ENCODE peak calls at places on chromosomes 2 and 18, in eight cellular contexts. L, M, I, N, T, W, K and D are unnamed samples.

GRCh38 chr18:21632393-21632792 is 20.3 kb downstream of the SNRPD1 start:
- DNase-seq in K (no peak), M (no peak), W (no peak), L (no peak), I (no peak), N (peak; percentile 54), T (no peak), D (peak; percentile 21)

GRCh38 chr2:209900638-209901037 is 101.8 kb upstream of the RPE start:
- DNase-seq in T (no peak), N (no peak), K (no peak), W (no peak), M (no peak), I (no peak), L (no peak), D (no peak)

GRCh38 chr2:114807666-114808065 is 365.2 kb downstream of the DPP10 start:
- DNase-seq in I (no peak), W (no peak), M (no peak), N (no peak), L (no peak), K (no peak), T (no peak), D (no peak)

GRCh38 chr2:201769664-201770373 is 10.9 kb downstream of the ALS2 start:
- DNase-seq in N (no peak), K (no peak), T (no peak), L (no peak), W (no peak), M (no peak), I (no peak), D (no peak)

GRCh38 chr18:45962461-45962860 is 4.7 kb downstream of the EPG5 start:
- DNase-seq in L (no peak), M (peak; percentile 49), T (peak; percentile 82), K (no peak), W (no peak), I (no peak), N (peak; percentile 91), D (peak; percentile 68)

GRCh38 chr2:96769816-96770215 is 9.1 kb downstream of the CNNM4 start:
- DNase-seq in M (no peak), W (no peak), I (peak; percentile 65), T (no peak), N (no peak), L (no peak), K (no peak), D (no peak)

GRCh38 chr18:36744261-36744876 is 84.4 kb downstream of the TPGS2 start:
- DNase-seq in T (no peak), K (no peak), N (no peak), L (no peak), W (peak; percentile 27), I (no peak), M (no peak), D (no peak)

GRCh38 chr18:10497350-10497749 is 28.5 kb upstream of the NAPG start:
- DNase-seq in L (no peak), I (no peak), W (no peak), N (no peak), M (no peak), T (no peak), K (no peak), D (no peak)

GRCh38 chr2:179861777-179862117 is 335 bp upstream of the ZNF385B start:
- DNase-seq in L (no peak), I (no peak), K (peak; percentile 61), M (peak; percentile 32), W (no peak), N (peak; percentile 22), T (no peak), D (no peak)

GRCh38 chr2:15860760-15861159 is 79.6 kb upstream of the MYCN start:
- DNase-seq in W (no peak), I (no peak), M (no peak), T (no peak), N (no peak), L (no peak), K (no peak), D (no peak)

GRCh38 chr18:43049021-43049420 is 66.5 kb downstream of the RIT2 start:
- DNase-seq in W (no peak), T (peak; percentile 61), L (no peak), K (no peak), M (no peak), I (no peak), N (peak; percentile 88), D (peak; percentile 46)

GRCh38 chr2:26018184-26018716 is 15.6 kb upstream of the RAB10 start:
- DNase-seq in L (peak; percentile 95), W (peak; percentile 59), K (peak; percentile 29), M (peak; percentile 24), I (peak; percentile 78), T (peak; percentile 91), N (peak; percentile 93), D (peak; percentile 86)

GRCh38 chr18:28003451-28003850 is 173.5 kb downstream of the CDH2 start:
- DNase-seq in I (no peak), N (peak; percentile 80), K (no peak), L (no peak), T (peak; percentile 71), W (peak; percentile 1), M (no peak), D (peak; percentile 17)

GRCh38 chr2:111251711-111252110 is 131.0 kb downstream of the BCL2L11 start:
- DNase-seq in M (no peak), L (no peak), W (no peak), I (no peak), T (no peak), K (no peak), N (no peak), D (no peak)

GRCh38 chr2:44822174-44822573 is 119.3 kb upstream of the SIX3 start:
- DNase-seq in T (no peak), W (no peak), N (no peak), I (no peak), M (no peak), L (no peak), K (no peak), D (no peak)

GRCh38 chr18:79560861-79561210 is 118.8 kb upstream of the CTDP1 start:
- DNase-seq in W (no peak), N (no peak), M (no peak), I (no peak), L (no peak), K (no peak), T (no peak), D (no peak)

GRCh38 chr2:233817995-233818638 is 36.2 kb downstream of the HJURP start:
- DNase-seq in M (no peak), I (peak; percentile 16), K (no peak), T (no peak), N (no peak), W (no peak), L (no peak), D (no peak)

GRCh38 chr2:168703926-168704325 is 98.5 kb upstream of the NOSTRIN start:
- DNase-seq in M (no peak), L (no peak), K (no peak), I (no peak), N (no peak), W (no peak), T (no peak), D (no peak)

DNA sequence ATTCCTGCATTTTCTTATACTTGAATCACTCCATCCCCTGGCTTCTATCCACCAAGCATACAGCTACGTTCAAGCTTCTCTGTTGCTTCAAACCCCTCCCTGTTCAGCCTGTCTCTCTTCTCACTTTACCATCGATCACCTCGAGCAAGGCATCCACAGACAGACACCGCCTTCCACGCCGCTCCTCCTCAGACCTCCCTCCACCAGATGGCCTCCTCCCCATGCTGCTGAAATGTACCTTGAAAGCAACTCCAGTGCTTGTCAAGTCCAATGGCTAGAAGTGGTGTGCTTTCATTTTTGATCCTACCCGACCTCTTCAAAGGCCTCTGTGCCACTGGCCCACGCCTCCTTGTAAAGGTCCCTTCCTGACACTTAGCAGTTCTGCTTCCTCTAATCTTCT is 131.3 kb upstream of the ACAA2 start:
- DNase-seq in N (peak; percentile 31), L (no peak), W (no peak), K (no peak), I (no peak), T (no peak), M (no peak), D (peak; percentile 20)
- TF ChIP-seq CTCF in N (peak; percentile 47), L (peak; percentile 5), W (no peak), K (peak; percentile 6), I (no peak), T (peak; percentile 10), M (peak; percentile 17), D (peak; percentile 21)

DNA sequence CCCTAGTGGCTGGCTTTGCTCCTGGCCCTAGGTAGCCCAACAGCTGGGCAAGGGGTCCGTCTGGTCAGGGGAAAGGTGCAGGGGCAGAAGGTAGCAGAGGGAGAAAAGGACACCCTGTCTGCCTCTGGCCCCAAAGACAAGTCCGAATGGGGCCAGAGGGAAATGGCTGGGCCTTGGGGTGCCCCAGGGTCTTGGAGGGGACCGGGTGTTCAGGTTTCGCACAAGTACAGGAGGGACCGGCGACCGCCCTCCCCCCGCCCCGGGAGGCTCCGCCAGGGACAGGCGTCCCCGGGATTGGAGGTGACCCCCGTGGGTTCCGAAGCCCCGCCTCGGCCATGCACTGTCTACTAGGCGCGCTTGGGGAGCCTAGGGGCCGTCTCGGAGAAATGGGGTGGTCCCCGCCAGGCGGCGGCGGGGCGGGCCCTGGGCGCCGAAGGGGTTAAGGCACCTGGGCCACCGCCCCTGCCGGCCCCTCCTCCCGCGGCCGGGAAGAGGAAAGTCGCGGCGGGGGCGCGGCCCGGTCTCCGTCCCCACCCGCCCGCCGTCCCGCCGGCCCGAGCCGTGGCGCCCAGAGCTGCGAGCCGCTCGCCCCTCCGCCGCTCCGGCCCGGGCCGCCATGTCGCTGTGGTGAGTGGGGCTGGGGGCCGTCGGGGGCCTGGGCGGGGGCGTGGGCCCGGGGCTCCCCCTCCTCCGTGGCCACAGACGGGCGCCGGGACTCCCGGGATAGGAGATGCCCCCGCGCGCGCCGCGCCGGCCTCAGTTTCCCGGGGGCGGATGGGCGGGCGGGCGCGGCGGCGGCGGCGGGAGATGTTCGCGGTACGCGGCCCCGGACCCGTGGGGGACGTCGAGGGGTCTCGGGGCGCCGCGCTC is at the start of gene B3GNT7:
- DNase-seq in K (peak; percentile 61), L (no peak), T (no peak), N (no peak), M (no peak), W (no peak), I (no peak), D (no peak)
- H3K4me3 ChIP-seq in K (peak within 1 kb of the TSS; percentile 55), L (peak within 1 kb of the TSS; percentile 73), T (peak within 1 kb of the TSS; percentile 20), N (peak within 1 kb of the TSS; percentile 17), M (peak within 1 kb of the TSS; percentile 55), W (peak within 1 kb of the TSS; percentile 17), I (peak within 1 kb of the TSS; percentile 55), D (peak within 1 kb of the TSS; percentile 36)

GRCh38 chr2:121095257-121096080 is 189.5 kb downstream of the TFCP2L1 start:
- DNase-seq in N (peak; percentile 85), M (peak; percentile 79), I (no peak), W (no peak), T (peak; percentile 60), K (peak; percentile 84), L (peak; percentile 79), D (peak; percentile 64)
- TF ChIP-seq CTCF in N (peak; percentile 92), M (peak; percentile 83), I (peak; percentile 71), W (peak; percentile 80), T (peak; percentile 88), K (peak; percentile 81), L (peak; percentile 78), D (peak; percentile 84)

DNA sequence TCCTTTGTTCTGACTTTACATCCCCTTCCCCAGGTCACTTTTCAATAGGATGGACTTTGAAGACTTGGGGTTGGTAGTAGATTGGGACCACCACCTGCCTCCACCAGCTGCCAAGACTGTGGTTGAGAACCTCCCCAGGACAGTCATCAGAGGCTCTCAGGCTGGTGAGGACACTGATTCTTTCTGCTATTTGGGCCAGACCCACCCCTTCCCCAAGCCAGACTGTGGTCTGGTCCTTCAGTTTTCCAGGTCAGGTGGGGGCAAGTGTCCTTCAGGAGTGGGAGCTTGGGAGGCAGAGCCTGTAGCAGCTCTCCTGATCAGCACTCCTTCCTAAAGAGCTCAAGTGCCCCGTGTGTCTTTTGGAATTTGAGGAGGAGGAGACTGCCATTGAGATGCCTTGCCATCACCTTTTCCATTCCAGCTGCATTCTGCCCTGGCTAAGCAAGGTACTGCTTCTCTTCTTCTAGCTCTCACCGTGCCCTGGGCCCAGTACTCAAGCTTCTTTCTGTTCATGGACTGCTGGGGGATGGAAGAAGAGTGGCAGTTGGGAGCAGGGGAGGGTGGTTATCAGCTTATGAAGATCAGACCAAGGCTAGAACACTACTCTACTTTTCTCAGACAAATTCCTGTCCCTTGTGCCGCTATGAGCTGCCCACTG is 1.1 kb downstream of the RNF181 start:
- DNase-seq in M (no peak), I (no peak), K (no peak), T (no peak), L (no peak), N (no peak), W (no peak), D (no peak)
- H3K4me3 ChIP-seq in M (peak overlapping the region; percentile 74), I (peak overlapping the region; percentile 64), K (peak overlapping the region; percentile 76), T (peak overlapping the region; percentile 98), L (peak overlapping the region; percentile 71), N (peak overlapping the region; percentile 100), W (peak overlapping the region; percentile 99), D (peak overlapping the region; percentile 92)